ENCODE peak calls at places on chromosome 6, in seven cellular contexts. U, Q, W, Z, B, G and X are unnamed samples.

GRCh38 chr6:75608955-75609533 is 7.4 kb downstream of the SENP6 start:
- DNase-seq in U (no peak), Q (no peak), W (no peak), Z (no peak), B (no peak), G (no peak), X (no peak)

GRCh38 chr6:159134701-159135364 is 34.4 kb upstream of the FNDC1 start:
- DNase-seq in U (peak), Q (peak), W (no peak), Z (peak), B (peak), G (no peak), X (peak)

GRCh38 chr6:43604174-43604573 is 24.9 kb downstream of the GTPBP2 start:
- DNase-seq in U (peak), Q (no peak), W (no peak), Z (no peak), B (no peak), G (no peak), X (peak)

GRCh38 chr6:168870982-168871381 is 382.7 kb downstream of the THBS2 start:
- DNase-seq in U (no peak), Q (no peak), W (no peak), Z (no peak), B (no peak), G (no peak), X (no peak)

GRCh38 chr6:157460182-157460999 is 79.4 kb downstream of the ZDHHC14 start:
- DNase-seq in U (no peak), Q (no peak), W (peak), Z (no peak), B (no peak), G (no peak), X (no peak)

GRCh38 chr6:72864799-72865198 is 242.9 kb downstream of the KCNQ5 start:
- DNase-seq in U (no peak), Q (no peak), W (no peak), Z (no peak), B (no peak), G (no peak), X (no peak)

GRCh38 chr6:169982461-169983386 is 231.3 kb downstream of the ERMARD start:
- DNase-seq in U (no peak), Q (no peak), W (no peak), Z (no peak), B (no peak), G (peak), X (no peak)

GRCh38 chr6:169159331-169159730 is 94.3 kb downstream of the THBS2 start:
- DNase-seq in U (no peak), Q (no peak), W (no peak), Z (peak), B (no peak), G (peak), X (no peak)

GRCh38 chr6:18400831-18401446 is 13.8 kb downstream of the RNF144B start:
- DNase-seq in U (no peak), Q (no peak), W (peak), Z (no peak), B (no peak), G (no peak), X (no peak)